ENCODE peak calls at places on chromosomes 12 and 14, in nine cellular contexts. One of them, this sample, is unnamed.

GRCh38 chr12:1836241-1836803 is 16.0 kb downstream of the LRTM2 start:
- DNase-seq in neural crest cell: no peak
- DNase-seq in mesenchymal stem cell: no peak
- DNase-seq in activated T-cell treated with anti-CD3 and anti-CD28 coated beads for 1 hour: no peak
- DNase-seq in heart right ventricle: no peak
- DNase-seq in T-helper 2 cell: no peak
- DNase-seq in neural progenitor cell: no peak
- DNase-seq in stimulated activated CD4-positive, alpha-beta T cell treated with anti-CD3 and anti-CD28 coated beads, Interleukin-15, amount 100 ng/mL, for 1 hour: no peak
- DNase-seq in retinal pigment epithelial cell: no peak
- DNase-seq in this sample: no peak

GRCh38 chr12:81874166-81874565 is 115.0 kb upstream of the PPFIA2 start:
- DNase-seq in neural crest cell: no peak
- DNase-seq in mesenchymal stem cell: no peak
- DNase-seq in retinal pigment epithelial cell: no peak
- DNase-seq in neural progenitor cell: no peak
- DNase-seq in activated T-cell treated with anti-CD3 and anti-CD28 coated beads for 1 hour: no peak
- DNase-seq in stimulated activated CD4-positive, alpha-beta T cell treated with anti-CD3 and anti-CD28 coated beads, Interleukin-15, amount 100 ng/mL, for 1 hour: no peak
- DNase-seq in T-helper 2 cell: no peak
- DNase-seq in heart right ventricle: no peak
- DNase-seq in this sample: no peak

GRCh38 chr12:62375603-62376002 is 91.0 kb upstream of the MON2 start:
- DNase-seq in neural crest cell: no peak
- DNase-seq in mesenchymal stem cell: no peak
- DNase-seq in T-helper 2 cell: no peak
- DNase-seq in retinal pigment epithelial cell: no peak
- DNase-seq in heart right ventricle: no peak
- DNase-seq in neural progenitor cell: no peak
- DNase-seq in stimulated activated CD4-positive, alpha-beta T cell treated with anti-CD3 and anti-CD28 coated beads, Interleukin-15, amount 100 ng/mL, for 1 hour: no peak
- DNase-seq in activated T-cell treated with anti-CD3 and anti-CD28 coated beads for 1 hour: no peak
- DNase-seq in this sample: no peak

GRCh38 chr12:24938341-24938740 is 10.6 kb downstream of the BCAT1 start:
- DNase-seq in T-helper 2 cell: no peak
- DNase-seq in neural crest cell: no peak
- DNase-seq in stimulated activated CD4-positive, alpha-beta T cell treated with anti-CD3 and anti-CD28 coated beads, Interleukin-15, amount 100 ng/mL, for 1 hour: no peak
- DNase-seq in neural progenitor cell: no peak
- DNase-seq in heart right ventricle: no peak
- DNase-seq in mesenchymal stem cell: no peak
- DNase-seq in retinal pigment epithelial cell: no peak
- DNase-seq in activated T-cell treated with anti-CD3 and anti-CD28 coated beads for 1 hour: no peak
- DNase-seq in this sample: no peak

GRCh38 chr14:22200977-22201605 is 387.9 kb downstream of the DAD1 start:
- DNase-seq in activated T-cell treated with anti-CD3 and anti-CD28 coated beads for 1 hour: no peak
- DNase-seq in mesenchymal stem cell: peak
- DNase-seq in stimulated activated CD4-positive, alpha-beta T cell treated with anti-CD3 and anti-CD28 coated beads, Interleukin-15, amount 100 ng/mL, for 1 hour: no peak
- DNase-seq in heart right ventricle: no peak
- DNase-seq in retinal pigment epithelial cell: no peak
- DNase-seq in neural crest cell: no peak
- DNase-seq in neural progenitor cell: peak
- DNase-seq in T-helper 2 cell: no peak
- DNase-seq in this sample: no peak

GRCh38 chr14:78598046-78598652 is 428.0 kb downstream of the NRXN3 start:
- DNase-seq in T-helper 2 cell: no peak
- DNase-seq in neural crest cell: peak
- DNase-seq in retinal pigment epithelial cell: peak
- DNase-seq in mesenchymal stem cell: peak
- DNase-seq in stimulated activated CD4-positive, alpha-beta T cell treated with anti-CD3 and anti-CD28 coated beads, Interleukin-15, amount 100 ng/mL, for 1 hour: no peak
- DNase-seq in heart right ventricle: peak
- DNase-seq in activated T-cell treated with anti-CD3 and anti-CD28 coated beads for 1 hour: no peak
- DNase-seq in neural progenitor cell: peak
- DNase-seq in this sample: no peak

GRCh38 chr12:122505419-122506051 is 4.8 kb upstream of the ZCCHC8 start:
- DNase-seq in stimulated activated CD4-positive, alpha-beta T cell treated with anti-CD3 and anti-CD28 coated beads, Interleukin-15, amount 100 ng/mL, for 1 hour: no peak
- DNase-seq in neural crest cell: no peak
- DNase-seq in T-helper 2 cell: no peak
- DNase-seq in neural progenitor cell: no peak
- DNase-seq in heart right ventricle: no peak
- DNase-seq in retinal pigment epithelial cell: no peak
- DNase-seq in activated T-cell treated with anti-CD3 and anti-CD28 coated beads for 1 hour: no peak
- DNase-seq in mesenchymal stem cell: no peak
- DNase-seq in this sample: no peak

GRCh38 chr14:50303744-50304471 is 8.1 kb downstream of the L2HGDH start:
- DNase-seq in neural crest cell: no peak
- DNase-seq in mesenchymal stem cell: peak
- DNase-seq in neural progenitor cell: no peak
- DNase-seq in retinal pigment epithelial cell: no peak
- DNase-seq in stimulated activated CD4-positive, alpha-beta T cell treated with anti-CD3 and anti-CD28 coated beads, Interleukin-15, amount 100 ng/mL, for 1 hour: no peak
- DNase-seq in T-helper 2 cell: no peak
- DNase-seq in heart right ventricle: no peak
- DNase-seq in activated T-cell treated with anti-CD3 and anti-CD28 coated beads for 1 hour: no peak
- DNase-seq in this sample: peak

GRCh38 chr14:61511558-61511924 is 183.8 kb upstream of the HIF1A start:
- DNase-seq in activated T-cell treated with anti-CD3 and anti-CD28 coated beads for 1 hour: no peak
- DNase-seq in stimulated activated CD4-positive, alpha-beta T cell treated with anti-CD3 and anti-CD28 coated beads, Interleukin-15, amount 100 ng/mL, for 1 hour: peak
- DNase-seq in T-helper 2 cell: no peak
- DNase-seq in mesenchymal stem cell: no peak
- DNase-seq in neural crest cell: no peak
- DNase-seq in retinal pigment epithelial cell: no peak
- DNase-seq in heart right ventricle: no peak
- DNase-seq in neural progenitor cell: no peak
- DNase-seq in this sample: peak

GRCh38 chr14:64692189-64692588 is 12.0 kb upstream of the PLEKHG3 start:
- DNase-seq in retinal pigment epithelial cell: no peak
- DNase-seq in stimulated activated CD4-positive, alpha-beta T cell treated with anti-CD3 and anti-CD28 coated beads, Interleukin-15, amount 100 ng/mL, for 1 hour: no peak
- DNase-seq in heart right ventricle: no peak
- DNase-seq in neural progenitor cell: no peak
- DNase-seq in mesenchymal stem cell: no peak
- DNase-seq in neural crest cell: no peak
- DNase-seq in activated T-cell treated with anti-CD3 and anti-CD28 coated beads for 1 hour: no peak
- DNase-seq in T-helper 2 cell: no peak
- DNase-seq in this sample: no peak

GRCh38 chr12:132717531-132718387 is 7.1 kb downstream of the PGAM5 start:
- DNase-seq in activated T-cell treated with anti-CD3 and anti-CD28 coated beads for 1 hour: no peak
- DNase-seq in stimulated activated CD4-positive, alpha-beta T cell treated with anti-CD3 and anti-CD28 coated beads, Interleukin-15, amount 100 ng/mL, for 1 hour: no peak
- DNase-seq in neural crest cell: no peak
- DNase-seq in neural progenitor cell: no peak
- DNase-seq in T-helper 2 cell: no peak
- DNase-seq in heart right ventricle: no peak
- DNase-seq in retinal pigment epithelial cell: no peak
- DNase-seq in mesenchymal stem cell: no peak
- DNase-seq in this sample: no peak

This sample was measured in epithelial cell of proximal tubule.